ENCODE peak calls at places on chromosomes 11 and 22, in six cellular contexts. Z, W, S, N, C and A are unnamed samples.

GRCh38 chr22:36871669-36872081 is 10.9 kb downstream of the NCF4 start:
- DNase-seq in S (peak; percentile 30), C (peak; percentile 78), W (no peak), N (no peak), Z (no peak), A (no peak)

GRCh38 chr22:46425011-46425410 is 89.5 kb downstream of the TRMU start:
- DNase-seq in S (no peak), W (no peak), Z (no peak), C (peak; percentile 91), N (no peak), A (peak; percentile 51)

GRCh38 chr22:39405346-39406085 is 5.9 kb downstream of the TAB1 start:
- DNase-seq in Z (peak; percentile 43), N (no peak), S (no peak), W (no peak), C (no peak), A (peak; percentile 77)

GRCh38 chr11:47895035-47895434 is 46.9 kb upstream of the NUP160 start:
- DNase-seq in S (no peak), N (no peak), W (no peak), Z (no peak), C (no peak), A (no peak)

GRCh38 chr11:72426054-72426757 is 8.1 kb downstream of the CLPB start:
- DNase-seq in W (no peak), N (no peak), C (no peak), Z (no peak), S (no peak), A (no peak)

GRCh38 chr22:26460202-26460601 is 23.4 kb downstream of the HPS4 start:
- DNase-seq in W (no peak), C (no peak), Z (no peak), S (no peak), N (no peak), A (no peak)

GRCh38 chr11:32334822-32335221 is 100.5 kb downstream of the WT1 start:
- DNase-seq in W (peak; percentile 25), S (peak; percentile 73), Z (no peak), C (peak; percentile 22), N (no peak), A (no peak)

GRCh38 chr11:31649129-31649528 is 139.6 kb downstream of the ELP4 start:
- DNase-seq in W (no peak), S (no peak), N (no peak), Z (no peak), C (no peak), A (no peak)

GRCh38 chr11:107859459-107860239 is 1.1 kb upstream of the SLC35F2 start:
- DNase-seq in Z (peak; percentile 87), N (peak; percentile 35), S (peak; percentile 53), W (peak; percentile 44), C (peak; percentile 84), A (peak; percentile 8)

GRCh38 chr11:32005786-32006406 is 85.0 kb upstream of the RCN1 start:
- DNase-seq in S (no peak), Z (no peak), N (no peak), W (no peak), C (peak; percentile 76), A (no peak)

GRCh38 chr11:73206751-73207280 is 11.3 kb upstream of the P2RY2 start:
- DNase-seq in C (peak; percentile 81), N (no peak), W (no peak), Z (no peak), S (no peak), A (peak; percentile 3)

GRCh38 chr11:75346296-75346695 is 5.2 kb downstream of the ARRB1 start:
- DNase-seq in C (no peak), W (no peak), N (no peak), S (no peak), Z (no peak), A (no peak)

GRCh38 chr11:75344761-75345454 is 6.6 kb downstream of the ARRB1 start:
- DNase-seq in S (no peak), W (no peak), Z (no peak), C (peak; percentile 58), N (no peak), A (no peak)

GRCh38 chr11:75347781-75348613 is 3.5 kb downstream of the ARRB1 start:
- DNase-seq in Z (no peak), W (peak; percentile 73), C (no peak), S (no peak), N (peak; percentile 38), A (peak; percentile 95)

GRCh38 chr11:75345455-75346224 is 5.8 kb downstream of the ARRB1 start:
- DNase-seq in N (no peak), C (no peak), Z (no peak), W (no peak), S (no peak), A (no peak)

DNA sequence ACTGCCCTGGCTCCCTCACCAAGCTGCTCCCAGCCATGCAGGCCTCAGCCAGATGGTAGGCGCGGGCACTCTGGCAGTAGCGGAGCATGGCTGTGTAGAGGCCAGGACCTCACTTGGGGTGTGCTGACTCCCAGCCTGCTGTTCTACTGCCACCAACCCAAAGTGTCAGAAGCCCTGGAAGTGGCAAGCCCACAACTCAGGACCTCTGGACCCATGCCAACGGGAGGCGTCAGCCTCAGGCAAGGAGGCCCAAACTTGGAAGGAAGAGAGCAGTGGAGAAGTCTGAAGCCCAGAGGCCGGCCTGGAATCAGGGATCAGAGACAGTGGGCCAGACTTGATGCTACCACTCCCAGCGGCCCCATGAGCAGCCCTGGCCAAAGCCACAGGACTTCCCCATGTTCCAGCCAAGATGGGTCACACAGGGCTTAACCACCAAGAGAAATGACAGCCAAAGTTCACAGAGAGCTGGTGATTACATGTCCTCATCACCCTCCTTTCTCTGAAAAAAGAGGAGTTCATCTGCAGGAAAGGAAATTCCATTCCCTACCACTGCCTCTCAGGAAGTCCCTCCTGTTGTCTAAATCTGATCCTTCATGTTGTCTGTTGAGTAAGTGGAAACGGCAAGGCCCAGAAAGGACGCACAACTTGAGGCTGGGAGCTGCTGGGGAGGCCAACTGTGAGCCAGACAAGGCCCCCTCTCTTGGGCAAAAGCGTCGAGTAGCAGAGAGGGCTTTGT is 4.4 kb downstream of the ARRB1 start:
- DNase-seq in W (no peak), Z (no peak), N (peak; percentile 51), S (no peak), C (no peak), A (peak; percentile 43)
- H3K4me3 ChIP-seq in W (no peak overlapping the region), Z (no peak overlapping the region), N (no peak overlapping the region), S (no peak overlapping the region), C (no peak overlapping the region), A (peak overlapping the region; percentile 7)

GRCh38 chr11:109424893-109425292 is 2.9 kb downstream of the C11orf87 start:
- DNase-seq in Z (no peak), N (peak; percentile 36), S (peak; percentile 91), C (peak; percentile 59), W (peak; percentile 59), A (no peak)

GRCh38 chr11:109423860-109424190 is 1.8 kb downstream of the C11orf87 start:
- DNase-seq in Z (no peak), W (no peak), S (peak; percentile 9), N (no peak), C (no peak), A (no peak)

GRCh38 chr11:109421981-109422590 is at the start of gene C11orf87:
- DNase-seq in S (peak; percentile 77), W (no peak), N (no peak), C (no peak), Z (peak; percentile 68), A (no peak)

GRCh38 chr11:109422755-109423113 is 744 bp downstream of the C11orf87 start:
- DNase-seq in Z (no peak), S (peak; percentile 6), N (no peak), W (no peak), C (no peak), A (no peak)

DNA sequence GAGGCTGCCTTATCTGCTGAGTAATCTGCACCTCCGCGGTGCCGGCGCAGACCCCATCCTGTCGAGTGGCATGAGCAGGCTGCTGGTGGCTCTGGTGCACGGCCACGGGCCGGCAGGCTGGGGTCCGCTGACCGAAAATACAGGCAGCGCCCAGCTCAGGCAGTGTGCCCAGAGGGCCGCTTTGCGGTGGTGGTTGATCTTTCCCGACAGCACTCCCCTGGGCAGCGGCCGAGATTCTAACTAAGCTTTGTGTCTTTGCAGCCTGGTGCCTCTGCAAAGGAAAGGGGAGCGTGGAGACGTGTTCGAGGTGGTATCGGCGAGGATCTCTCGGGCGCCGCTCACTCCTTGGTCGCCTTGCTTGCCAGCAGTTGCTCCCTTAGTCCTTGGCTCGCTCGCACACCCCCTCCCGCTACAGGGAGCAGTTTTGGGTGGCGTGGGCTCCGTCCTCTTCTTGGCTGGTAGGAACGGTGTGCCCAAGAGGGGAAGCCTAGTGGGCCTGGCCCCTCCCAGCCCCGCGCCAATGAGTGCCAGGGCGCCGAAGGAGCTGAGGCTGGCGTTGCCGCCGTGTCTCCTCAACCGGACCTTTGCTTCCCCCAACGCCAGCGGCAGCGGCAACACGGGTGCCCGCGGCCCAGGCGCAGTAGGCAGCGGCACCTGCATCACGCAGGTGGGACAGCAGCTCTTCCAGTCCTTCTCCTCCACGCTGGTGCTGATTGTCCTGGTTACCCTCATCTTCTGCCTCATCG is 1.3 kb downstream of the C11orf87 start:
- DNase-seq in Z (no peak), N (no peak), S (peak; percentile 52), C (no peak), W (no peak), A (no peak)
- H3K4me3 ChIP-seq in Z (peak overlapping the region; percentile 8), N (no peak overlapping the region), S (peak overlapping the region; percentile 68), C (no peak overlapping the region), W (no peak overlapping the region), A (peak overlapping the region; percentile 21)

DNA sequence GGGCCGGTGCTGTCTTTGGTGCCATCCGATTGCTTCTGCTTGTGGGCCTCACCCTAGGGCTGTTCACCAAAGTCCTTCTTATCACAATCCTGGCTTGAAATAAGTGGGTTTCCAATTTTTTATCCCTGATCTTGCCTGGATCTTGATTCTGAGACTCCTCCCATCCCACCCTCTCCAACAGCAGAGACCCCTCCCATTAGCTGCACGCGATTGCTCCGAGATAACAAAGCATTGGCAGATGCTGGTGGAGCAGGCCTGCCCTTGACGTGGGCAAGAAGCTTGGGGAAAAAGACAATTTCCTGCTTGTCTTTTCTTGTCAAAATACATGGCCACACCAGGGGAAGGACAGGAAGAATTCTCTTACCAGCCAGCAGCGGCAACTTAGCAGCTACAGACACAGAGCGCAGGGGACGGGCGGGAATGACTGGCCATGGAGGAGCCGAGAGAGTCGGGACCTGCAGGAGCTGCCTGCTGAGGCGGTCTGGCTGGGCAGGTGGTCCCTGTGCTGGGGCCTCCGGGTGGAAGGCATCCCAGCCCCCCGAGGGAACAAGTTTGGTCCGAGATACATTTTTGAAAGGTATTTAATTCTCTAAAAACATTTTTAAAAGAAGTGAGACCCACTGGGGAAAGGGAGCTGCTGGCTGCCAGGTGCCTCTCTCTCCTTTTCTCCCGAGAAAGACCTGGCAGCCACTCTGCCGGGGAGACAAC is 9.7 kb upstream of the BID start:
- DNase-seq in S (no peak), N (no peak), Z (no peak), C (no peak), W (no peak), A (no peak)
- H3K4me3 ChIP-seq in S (no peak overlapping the region), N (no peak overlapping the region), Z (no peak overlapping the region), C (no peak overlapping the region), W (no peak overlapping the region), A (no peak overlapping the region)

DNA sequence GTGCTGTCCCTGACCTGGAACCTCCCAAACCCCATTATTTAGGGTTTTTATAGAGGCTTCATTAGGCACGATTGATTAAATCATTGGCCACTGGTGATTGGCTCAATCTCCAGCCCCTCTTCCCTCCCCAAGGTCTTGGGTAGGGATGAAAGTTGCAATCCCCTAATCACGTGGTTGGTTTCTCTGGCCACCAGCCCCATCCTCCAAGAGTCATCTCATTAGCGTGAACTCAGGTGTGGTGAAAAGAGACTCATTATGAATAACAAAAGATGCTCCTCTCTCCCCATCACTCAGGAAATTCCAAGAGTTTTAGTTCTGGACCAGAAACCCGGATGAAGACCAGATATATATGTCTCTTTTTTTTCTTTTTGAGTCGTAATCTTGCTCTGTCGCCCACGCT is 7.6 kb upstream of the MARK2 start:
- DNase-seq in N (no peak), C (no peak), W (no peak), Z (no peak), S (peak; percentile 76), A (no peak)
- H3K4me3 ChIP-seq in N (no peak overlapping the region), C (no peak overlapping the region), W (no peak overlapping the region), Z (no peak overlapping the region), S (no peak overlapping the region), A (no peak overlapping the region)

GRCh38 chr11:133957926-133958325 is 1.2 kb upstream of the IGSF9B start:
- DNase-seq in Z (no peak), C (no peak), W (no peak), N (no peak), S (peak; percentile 35), A (no peak)
- H3K4me3 ChIP-seq in Z (no peak overlapping the region), C (no peak overlapping the region), W (no peak overlapping the region), N (no peak overlapping the region), S (peak overlapping the region; percentile 87), A (no peak overlapping the region)